ENCODE peak calls at places on chromosomes 1 and 21, in ten cellular contexts. O is astrocyte of the spinal cord; S is lower leg skin; Y is body of pancreas; M is activated T-helper 9 cell treated with anti-CD3 and anti-CD28 coated beads, Interleukin-2, amount 50 U/mL, for 16 hours; A is GM04503; H is heart left ventricle; F is mesothelial cell of epicardium; X is effector CD8-positive, alpha-beta T cell; G is HFFc6. R is an unnamed sample.

GRCh38 chr1:180230416-180230790 is 339 bp downstream of the LHX4 start:
- DNase-seq in Y (no peak), A (no peak), X (no peak), F (no peak), G (no peak), H (no peak), S (no peak), M (no peak), O (peak; percentile 22), R (no peak)

GRCh38 chr1:60694980-60695379 is 387.4 kb upstream of the NFIA start:
- DNase-seq in X (no peak), H (no peak), A (no peak), O (no peak), M (no peak), Y (no peak), G (no peak), F (no peak), S (no peak), R (no peak)

GRCh38 chr1:46538147-46538546 is 13.3 kb downstream of the KNCN start:
- DNase-seq in A (no peak), S (no peak), F (no peak), Y (no peak), H (no peak), O (no peak), X (no peak), G (no peak), M (no peak), R (no peak)

GRCh38 chr1:82226198-82226505 is 425.4 kb downstream of the ADGRL2 start:
- DNase-seq in Y (no peak), S (no peak), F (no peak), G (no peak), X (no peak), O (no peak), M (no peak), A (no peak), H (no peak), R (no peak)

GRCh38 chr1:56148466-56149193 is 430.7 kb downstream of the PLPP3 start:
- DNase-seq in S (no peak), X (no peak), H (no peak), A (no peak), G (no peak), Y (no peak), O (no peak), F (no peak), M (no peak), R (no peak)

GRCh38 chr1:108601708-108602410 is 42.0 kb downstream of the EEIG2 start:
- DNase-seq in Y (no peak), S (no peak), H (no peak), M (no peak), O (no peak), G (no peak), X (no peak), F (no peak), A (no peak), R (no peak)

GRCh38 chr1:72938408-72938807 is 656.1 kb upstream of the NEGR1 start:
- DNase-seq in G (no peak), H (no peak), F (no peak), X (no peak), S (no peak), A (no peak), M (no peak), O (no peak), Y (no peak), R (no peak)

GRCh38 chr21:27024316-27024715 is 57.4 kb upstream of the ADAMTS5 start:
- DNase-seq in M (no peak), A (peak; percentile 70), F (no peak), Y (no peak), S (no peak), O (peak; percentile 57), X (no peak), H (no peak), G (peak; percentile 30), R (no peak)

GRCh38 chr1:61842863-61843514 is 100.7 kb downstream of the PATJ start:
- DNase-seq in M (no peak), Y (peak; percentile 21), A (no peak), O (no peak), X (no peak), F (no peak), S (no peak), H (no peak), G (peak; percentile 3), R (peak; percentile 49)

GRCh38 chr1:83511327-83511726 is 487.6 kb downstream of the TTLL7 start:
- DNase-seq in M (no peak), F (no peak), H (no peak), A (no peak), G (no peak), X (no peak), S (no peak), Y (no peak), O (no peak), R (no peak)

GRCh38 chr1:38775175-38775845 is 84.3 kb downstream of the RRAGC start:
- DNase-seq in G (no peak), X (no peak), S (peak; percentile 10), O (no peak), H (no peak), A (no peak), Y (no peak), M (no peak), F (no peak), R (no peak)

GRCh38 chr1:150237746-150238145 is 1.8 kb upstream of the ANP32E start:
- DNase-seq in O (no peak), X (no peak), M (no peak), A (no peak), G (no peak), F (peak; percentile 20), H (no peak), S (peak; percentile 68), Y (no peak), R (no peak)

GRCh38 chr1:156750932-156751723 is at the start of gene HDGF:
- DNase-seq in X (peak; percentile 16), H (peak; percentile 74), M (no peak), O (no peak), F (peak; percentile 58), Y (peak; percentile 68), G (no peak), S (peak; percentile 93), A (no peak), R (peak; percentile 51)

GRCh38 chr1:163565171-163565570 is 243.4 kb downstream of the NUF2 start:
- DNase-seq in O (no peak), M (no peak), F (no peak), A (no peak), H (no peak), X (no peak), Y (no peak), G (no peak), S (no peak), R (no peak)

GRCh38 chr1:113684153-113684541 is 75.1 kb downstream of the PHTF1 start:
- DNase-seq in A (peak; percentile 32), Y (peak; percentile 22), H (peak; percentile 72), M (no peak), S (peak; percentile 90), X (no peak), O (peak; percentile 35), G (peak; percentile 50), F (no peak), R (peak; percentile 74)

GRCh38 chr21:35265170-35265877 is 216.2 kb upstream of the RUNX1 start:
- DNase-seq in O (peak; percentile 66), X (no peak), A (no peak), F (no peak), M (no peak), G (peak; percentile 88), S (no peak), Y (no peak), H (no peak), R (no peak)

GRCh38 chr21:18041012-18041411 is 203.6 kb upstream of the CHODL start:
- DNase-seq in X (no peak), O (peak; percentile 22), A (no peak), M (no peak), S (no peak), H (no peak), F (no peak), Y (no peak), G (no peak), R (no peak)

GRCh38 chr1:114956570-114956969 is 73.1 kb upstream of the TSHB start:
- DNase-seq in H (no peak), G (no peak), F (no peak), O (peak; percentile 4), A (no peak), Y (no peak), X (no peak), S (no peak), M (no peak), R (no peak)

GRCh38 chr1:206709772-206710456 is 25.2 kb downstream of the MAPKAPK2 start:
- DNase-seq in O (peak; percentile 61), G (peak; percentile 55), Y (no peak), X (no peak), H (no peak), M (no peak), A (no peak), S (no peak), F (no peak), R (no peak)

GRCh38 chr1:75170006-75170405 is 35.8 kb downstream of the LHX8 start:
- DNase-seq in H (no peak), G (no peak), F (no peak), A (no peak), O (no peak), M (no peak), X (no peak), S (no peak), Y (no peak), R (no peak)

GRCh38 chr1:44791364-44791801 is 3.4 kb upstream of the BEST4 start:
- DNase-seq in F (no peak), G (no peak), M (no peak), S (no peak), O (no peak), Y (no peak), X (no peak), A (no peak), H (no peak), R (no peak)

GRCh38 chr1:190478193-190479007 is 736 bp upstream of the BRINP3 start:
- DNase-seq in O (peak; percentile 48), Y (peak; percentile 17), M (no peak), A (no peak), F (no peak), H (peak; percentile 16), G (no peak), S (peak; percentile 85), X (no peak), R (peak; percentile 48)

GRCh38 chr1:38029081-38029681 is 16.6 kb downstream of the UTP11 start:
- DNase-seq in X (no peak), Y (peak; percentile 47), A (no peak), O (peak; percentile 63), H (peak; percentile 59), M (no peak), G (no peak), S (no peak), F (no peak), R (peak; percentile 32)

GRCh38 chr1:86517336-86517735 is 29.5 kb upstream of the CLCA4 start:
- DNase-seq in X (no peak), Y (no peak), G (no peak), M (no peak), F (no peak), S (no peak), A (no peak), O (no peak), H (no peak), R (no peak)

GRCh38 chr1:11797525-11798216 is 8.1 kb downstream of the MTHFR start:
- DNase-seq in S (no peak), X (no peak), F (no peak), M (no peak), A (no peak), H (peak; percentile 79), G (no peak), Y (no peak), O (peak; percentile 31), R (no peak)

GRCh38 chr1:178094752-178095645 is 1.1 kb downstream of the RASAL2 start:
- DNase-seq in X (no peak), H (no peak), O (peak; percentile 50), S (no peak), Y (no peak), M (no peak), A (peak; percentile 68), G (peak; percentile 67), F (no peak), R (no peak)

GRCh38 chr1:117335376-117336086 is 31.7 kb upstream of the MAN1A2 start:
- DNase-seq in Y (no peak), H (no peak), X (no peak), O (no peak), A (no peak), G (no peak), S (no peak), F (no peak), M (no peak), R (no peak)

GRCh38 chr1:36874271-36875017 is 159.9 kb downstream of the GRIK3 start:
- DNase-seq in Y (no peak), G (no peak), M (no peak), H (no peak), S (peak; percentile 53), F (no peak), X (no peak), A (no peak), O (no peak), R (no peak)

R was measured in cerebellum.